ENCODE peak calls at places on chromosomes 6 and 20, in eight cellular contexts. K, W, Z, N, F, M, Y and V are unnamed samples.

GRCh38 chr6:43927525-43928210 is 157.7 kb downstream of the VEGFA start:
- DNase-seq in K (peak), W (no peak), Z (no peak), N (peak), F (no peak), M (no peak), Y (no peak), V (peak)

GRCh38 chr20:59835448-59836395 is 97.7 kb downstream of the SYCP2 start:
- DNase-seq in K (peak), W (no peak), Z (peak), N (no peak), F (peak), M (peak), Y (peak), V (peak)

GRCh38 chr6:54935739-54936138 is 89.2 kb downstream of the FAM83B start:
- DNase-seq in K (peak), W (no peak), Z (no peak), N (no peak), F (no peak), M (no peak), Y (no peak), V (no peak)

GRCh38 chr6:22392711-22393110 is 95.9 kb upstream of the PRL start:
- DNase-seq in K (no peak), W (no peak), Z (no peak), N (no peak), F (no peak), M (no peak), Y (no peak), V (no peak)

GRCh38 chr6:150282806-150283205 is 86.0 kb upstream of the IYD start:
- DNase-seq in K (no peak), W (no peak), Z (no peak), N (no peak), F (no peak), M (no peak), Y (no peak), V (no peak)

GRCh38 chr6:32427218-32427617 is 12.5 kb upstream of the HLA-DRA start:
- DNase-seq in K (no peak), W (no peak), Z (peak), N (no peak), F (no peak), M (no peak), Y (no peak), V (no peak)

GRCh38 chr20:32127347-32127746 is 17.8 kb downstream of the TM9SF4 start:
- DNase-seq in K (no peak), W (no peak), Z (no peak), N (no peak), F (no peak), M (no peak), Y (no peak), V (no peak)

GRCh38 chr20:14878676-14879019 is 541.2 kb upstream of the FLRT3 start:
- DNase-seq in K (no peak), W (no peak), Z (no peak), N (no peak), F (no peak), M (no peak), Y (no peak), V (no peak)

GRCh38 chr6:105786890-105787655 is 299.1 kb upstream of the PRDM1 start:
- DNase-seq in K (no peak), W (no peak), Z (no peak), N (no peak), F (no peak), M (no peak), Y (no peak), V (peak)

GRCh38 chr20:49853640-49854039 is 41.0 kb downstream of the SLC9A8 start:
- DNase-seq in K (peak), W (no peak), Z (peak), N (no peak), F (no peak), M (no peak), Y (peak), V (no peak)

GRCh38 chr6:22821664-22822320 is 252.4 kb downstream of the HDGFL1 start:
- DNase-seq in K (no peak), W (no peak), Z (no peak), N (no peak), F (no peak), M (no peak), Y (no peak), V (no peak)

GRCh38 chr6:150895898-150896632 is 30.6 kb downstream of the MTHFD1L start:
- DNase-seq in K (no peak), W (no peak), Z (no peak), N (no peak), F (no peak), M (no peak), Y (no peak), V (no peak)

GRCh38 chr6:50610562-50610961 is 102.8 kb upstream of the TFAP2D start:
- DNase-seq in K (no peak), W (no peak), Z (no peak), N (no peak), F (no peak), M (no peak), Y (no peak), V (no peak)

GRCh38 chr20:51480507-51481270 is 61.8 kb downstream of the NFATC2 start:
- DNase-seq in K (no peak), W (peak), Z (no peak), N (no peak), F (no peak), M (no peak), Y (no peak), V (no peak)

GRCh38 chr20:56245761-56246160 is 2.8 kb upstream of the MC3R start:
- DNase-seq in K (peak), W (no peak), Z (no peak), N (no peak), F (no peak), M (no peak), Y (no peak), V (no peak)

GRCh38 chr6:144586986-144587385 is 301.9 kb downstream of the UTRN start:
- DNase-seq in K (no peak), W (no peak), Z (no peak), N (no peak), F (no peak), M (no peak), Y (no peak), V (no peak)

GRCh38 chr6:158409451-158409850 is 97.2 kb downstream of the TULP4 start:
- DNase-seq in K (no peak), W (no peak), Z (no peak), N (no peak), F (no peak), M (no peak), Y (no peak), V (no peak)

GRCh38 chr6:110949679-110950285 is 8.7 kb upstream of the GTF3C6 start:
- DNase-seq in K (no peak), W (no peak), Z (no peak), N (no peak), F (no peak), M (no peak), Y (no peak), V (no peak)

GRCh38 chr6:42409582-42409981 is 42.1 kb downstream of the TRERF1 start:
- DNase-seq in K (no peak), W (no peak), Z (no peak), N (no peak), F (no peak), M (no peak), Y (no peak), V (no peak)

GRCh38 chr6:164477126-164477525 is 832.3 kb downstream of the C6orf118 start:
- DNase-seq in K (no peak), W (no peak), Z (no peak), N (no peak), F (no peak), M (no peak), Y (no peak), V (no peak)

GRCh38 chr20:41030536-41031242 is 2.1 kb downstream of the TOP1 start:
- DNase-seq in K (peak), W (no peak), Z (no peak), N (no peak), F (no peak), M (no peak), Y (no peak), V (no peak)

GRCh38 chr6:14068133-14068532 is 49.4 kb upstream of the CD83 start:
- DNase-seq in K (peak), W (no peak), Z (no peak), N (no peak), F (no peak), M (no peak), Y (no peak), V (no peak)

GRCh38 chr20:63405102-63405730 is 44.1 kb upstream of the CHRNA4 start:
- DNase-seq in K (no peak), W (no peak), Z (no peak), N (no peak), F (no peak), M (no peak), Y (no peak), V (no peak)

GRCh38 chr20:20711413-20711812 is 1.0 kb downstream of the RALGAPA2 start:
- DNase-seq in K (no peak), W (no peak), Z (no peak), N (no peak), F (no peak), M (no peak), Y (no peak), V (peak)

GRCh38 chr20:46571418-46571817 is 21.0 kb upstream of the OCSTAMP start:
- DNase-seq in K (no peak), W (no peak), Z (no peak), N (no peak), F (no peak), M (no peak), Y (no peak), V (no peak)

GRCh38 chr20:38727602-38728236 is 3.4 kb downstream of the SLC32A1 start:
- DNase-seq in K (no peak), W (no peak), Z (no peak), N (no peak), F (no peak), M (no peak), Y (no peak), V (no peak)

GRCh38 chr6:28981833-28982475 is 23.2 kb downstream of the ZNF311 start:
- DNase-seq in K (peak), W (peak), Z (peak), N (peak), F (peak), M (peak), Y (peak), V (peak)

GRCh38 chr6:44116643-44117382 is 10.4 kb downstream of the MRPL14 start:
- DNase-seq in K (no peak), W (no peak), Z (peak), N (no peak), F (no peak), M (no peak), Y (no peak), V (no peak)

GRCh38 chr6:113893866-113894265 is 36.7 kb downstream of the MARCKS start:
- DNase-seq in K (no peak), W (no peak), Z (no peak), N (no peak), F (no peak), M (no peak), Y (no peak), V (no peak)

GRCh38 chr6:41427642-41428401 is 92.4 kb downstream of the NCR2 start:
- DNase-seq in K (peak), W (no peak), Z (no peak), N (peak), F (peak), M (peak), Y (peak), V (peak)

GRCh38 chr20:21529863-21530262 is 16.0 kb upstream of the NKX2-2 start:
- DNase-seq in K (no peak), W (no peak), Z (no peak), N (no peak), F (no peak), M (peak), Y (peak), V (no peak)

GRCh38 chr20:3696200-3696599 is 14.4 kb upstream of the ADAM33 start:
- DNase-seq in K (no peak), W (no peak), Z (no peak), N (no peak), F (no peak), M (no peak), Y (no peak), V (no peak)

GRCh38 chr6:38214159-38214558 is 394.6 kb downstream of the ZFAND3 start:
- DNase-seq in K (no peak), W (no peak), Z (no peak), N (no peak), F (no peak), M (no peak), Y (no peak), V (no peak)

GRCh38 chr6:44431118-44431725 is 43.7 kb downstream of the CDC5L start:
- DNase-seq in K (peak), W (peak), Z (peak), N (peak), F (peak), M (peak), Y (no peak), V (peak)

GRCh38 chr6:35833534-35833933 is 28.4 kb downstream of the LHFPL5 start:
- DNase-seq in K (no peak), W (no peak), Z (no peak), N (no peak), F (no peak), M (no peak), Y (no peak), V (no peak)

GRCh38 chr6:158219229-158219628 is 51.1 kb downstream of the GTF2H5 start:
- DNase-seq in K (peak), W (no peak), Z (no peak), N (no peak), F (peak), M (no peak), Y (no peak), V (peak)

GRCh38 chr20:16477632-16478031 is 95.6 kb downstream of the KIF16B start:
- DNase-seq in K (no peak), W (no peak), Z (no peak), N (no peak), F (no peak), M (no peak), Y (no peak), V (no peak)

GRCh38 chr6:129022011-129022553 is 139.1 kb downstream of the LAMA2 start:
- DNase-seq in K (no peak), W (no peak), Z (no peak), N (no peak), F (no peak), M (no peak), Y (no peak), V (no peak)

GRCh38 chr6:35718911-35719381 is 17.9 kb upstream of the ARMC12 start:
- DNase-seq in K (no peak), W (no peak), Z (no peak), N (no peak), F (no peak), M (no peak), Y (no peak), V (no peak)

DNA sequence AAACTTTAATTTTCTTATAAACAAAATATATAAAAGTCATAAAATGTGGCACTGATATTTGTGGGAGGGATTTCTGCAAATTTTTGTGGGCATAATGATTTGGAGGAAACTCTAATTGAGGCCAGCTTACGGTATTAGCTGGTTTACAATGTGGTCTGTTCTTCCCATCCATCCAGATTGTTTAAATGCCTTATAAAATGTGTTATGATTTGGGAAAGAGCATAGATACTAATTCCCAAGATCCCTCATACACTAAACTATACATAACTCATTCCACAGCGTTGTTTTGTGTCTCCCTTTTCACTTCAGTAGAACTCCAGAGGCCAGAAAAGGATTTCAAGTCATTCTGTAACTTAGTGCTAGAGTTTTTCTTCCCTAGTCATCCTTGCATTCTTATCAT is 292.6 kb upstream of the NT5E start:
- DNase-seq in K (no peak), W (no peak), Z (no peak), N (no peak), F (no peak), M (no peak), Y (no peak), V (no peak)
- H3K27ac ChIP-seq in K (no peak), W (no peak), Z (no peak), N (no peak), F (no peak), M (no peak), Y (no peak), V (no peak)

DNA sequence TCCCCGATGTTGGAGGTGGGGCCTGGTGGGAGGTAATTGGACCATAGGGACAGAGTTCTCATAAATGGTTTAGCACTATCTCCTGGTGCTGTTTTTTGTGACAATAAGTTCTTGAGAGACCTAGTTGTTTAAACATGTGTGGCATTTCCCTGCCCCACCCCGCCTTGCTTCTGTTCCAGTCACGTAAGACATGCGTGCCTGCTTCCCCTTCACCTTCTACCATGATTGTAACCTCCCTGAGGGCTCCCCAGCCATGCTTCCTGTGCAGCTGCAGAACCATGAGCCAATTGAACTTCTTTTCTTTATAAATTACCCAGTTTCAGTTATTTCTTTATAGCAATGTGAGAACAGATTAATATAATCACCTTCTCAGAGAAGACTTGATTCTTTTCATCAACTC is 2.5 kb upstream of the RNF144B start:
- DNase-seq in K (no peak), W (no peak), Z (no peak), N (peak), F (no peak), M (no peak), Y (no peak), V (no peak)
- H3K27ac ChIP-seq in K (no peak), W (no peak), Z (no peak), N (no peak), F (no peak), M (no peak), Y (no peak), V (no peak)

GRCh38 chr20:36742558-36742957 is 3.3 kb downstream of the NDRG3 start:
- DNase-seq in K (no peak), W (no peak), Z (no peak), N (no peak), F (no peak), M (no peak), Y (no peak), V (no peak)

GRCh38 chr20:36744243-36744642 is 1.6 kb downstream of the NDRG3 start:
- DNase-seq in K (no peak), W (no peak), Z (no peak), N (no peak), F (no peak), M (no peak), Y (no peak), V (no peak)

GRCh38 chr20:36745234-36745926 is 510 bp downstream of the NDRG3 start:
- DNase-seq in K (no peak), W (peak), Z (peak), N (peak), F (peak), M (peak), Y (no peak), V (peak)

GRCh38 chr20:36744764-36745191 is 1.1 kb downstream of the NDRG3 start:
- DNase-seq in K (peak), W (no peak), Z (peak), N (peak), F (no peak), M (peak), Y (peak), V (no peak)

DNA sequence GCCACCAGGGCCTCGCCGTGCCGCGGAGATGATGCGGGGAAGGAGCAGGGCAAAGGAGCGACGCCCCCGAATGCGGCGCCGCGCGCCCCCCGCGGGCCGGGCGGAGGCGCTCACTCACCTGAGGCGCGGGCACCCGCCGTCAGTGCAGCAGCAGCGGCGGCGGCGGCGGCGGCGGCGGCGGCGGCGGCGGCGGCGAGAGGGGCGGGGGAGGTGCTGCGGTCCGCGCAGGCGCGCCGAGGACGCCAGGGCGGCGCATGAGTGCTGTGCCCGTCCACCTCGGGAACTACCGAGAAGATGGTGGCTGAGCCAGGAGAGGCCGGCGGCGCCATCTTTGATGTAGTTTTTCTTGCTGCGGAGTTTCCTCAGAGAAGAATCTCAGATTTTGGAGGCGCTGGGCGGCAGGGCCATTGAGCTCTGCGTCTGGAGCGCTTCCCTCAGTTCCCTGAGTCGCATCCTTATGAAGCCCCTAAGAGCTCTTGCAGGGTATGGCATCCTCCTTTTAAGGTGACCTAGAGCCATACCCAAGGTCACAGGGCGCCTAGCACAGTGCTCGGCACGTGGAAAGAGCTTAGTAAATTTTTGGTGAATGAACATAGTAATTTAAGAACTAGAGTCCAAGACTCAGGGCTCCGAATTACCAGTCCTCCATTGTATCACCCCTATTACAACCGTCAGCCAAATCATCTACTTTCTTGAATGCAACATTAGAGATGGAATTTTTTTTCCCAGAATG is at the start of gene NDRG3:
- DNase-seq in K (peak), W (peak), Z (peak), N (peak), F (peak), M (peak), Y (peak), V (peak)
- H3K27ac ChIP-seq in K (peak), W (peak), Z (peak), N (peak), F (peak), M (no peak), Y (peak), V (peak)

GRCh38 chr20:42095221-42095620 is 477.0 kb upstream of the CHD6 start:
- DNase-seq in K (no peak), W (no peak), Z (no peak), N (no peak), F (no peak), M (no peak), Y (no peak), V (no peak)
- H3K27ac ChIP-seq in K (no peak), W (no peak), Z (no peak), N (no peak), F (no peak), M (no peak), Y (no peak), V (no peak)